ENCODE peak calls at places on chromosomes 7 and 10, in ten cellular contexts. K is CD8-positive, alpha-beta memory T cell; M is pancreas; H is HCT116; R is transverse colon; F is right lobe of liver; B is left ventricle myocardium inferior; S is spleen; Z is astrocyte; U is neural progenitor cell. O is an unnamed sample.

GRCh38 chr10:72567884-72568283 is 58.0 kb downstream of the MICU1 start:
- DNase-seq in H (peak), R (no peak), F (no peak), K (no peak), U (peak), S (no peak), M (no peak), Z (no peak), B (no peak), O (no peak)

GRCh38 chr7:106122713-106123112 is 10.6 kb upstream of the SYPL1 start:
- DNase-seq in K (no peak), F (no peak), R (no peak), U (no peak), H (no peak), Z (no peak), S (no peak), B (no peak), M (no peak), O (no peak)

GRCh38 chr10:29932991-29933390 is 126.4 kb downstream of the JCAD start:
- DNase-seq in B (no peak), Z (no peak), R (no peak), M (no peak), H (no peak), F (no peak), U (no peak), K (no peak), S (no peak), O (no peak)

GRCh38 chr7:121510302-121510701 is 114.2 kb upstream of the FAM3C start:
- DNase-seq in S (no peak), R (no peak), B (no peak), K (no peak), U (peak), F (no peak), H (no peak), M (peak), Z (no peak), O (no peak)

GRCh38 chr10:16843252-16843870 is 26.1 kb upstream of the RSU1 start:
- DNase-seq in K (no peak), M (no peak), S (no peak), U (peak), Z (peak), F (no peak), H (peak), R (no peak), B (no peak), O (no peak)

GRCh38 chr7:114081606-114082425 is 163.0 kb upstream of the PPP1R3A start:
- DNase-seq in M (no peak), U (peak), Z (peak), S (no peak), B (no peak), R (no peak), H (peak), K (no peak), F (no peak), O (no peak)

GRCh38 chr7:99047526-99048077 is 96.3 kb downstream of the SMURF1 start:
- DNase-seq in U (no peak), K (no peak), F (no peak), B (no peak), H (no peak), S (no peak), M (no peak), R (no peak), Z (no peak), O (no peak)

GRCh38 chr7:142196066-142196840 is 61.6 kb downstream of the PRSS58 start:
- DNase-seq in U (no peak), R (no peak), S (no peak), B (no peak), Z (peak), K (no peak), H (no peak), M (no peak), F (no peak), O (no peak)

GRCh38 chr10:52570490-52570889 is 202.1 kb downstream of the MBL2 start:
- DNase-seq in M (no peak), K (no peak), F (no peak), B (no peak), R (no peak), S (no peak), Z (no peak), H (no peak), U (no peak), O (no peak)

GRCh38 chr10:121096617-121097431 is 245.7 kb downstream of the WDR11 start:
- DNase-seq in K (no peak), U (peak), B (peak), S (no peak), H (no peak), R (peak), Z (peak), F (no peak), M (no peak), O (no peak)

GRCh38 chr10:70761031-70761601 is 24.1 kb downstream of the TBATA start:
- DNase-seq in S (peak), F (no peak), U (peak), K (no peak), H (no peak), B (no peak), Z (no peak), M (no peak), R (no peak), O (no peak)

GRCh38 chr10:5555881-5556280 is 31.1 kb downstream of the CALML3 start:
- DNase-seq in S (peak), Z (no peak), U (no peak), H (no peak), F (no peak), M (no peak), K (no peak), R (no peak), B (no peak), O (no peak)
- H3K27ac ChIP-seq in S (no peak), Z (no peak), U (no peak), H (no peak), F (no peak), M (no peak), K (no peak), R (no peak), B (no peak), O (no peak)

GRCh38 chr10:119211176-119211575 is 3.8 kb downstream of the GRK5 start:
- DNase-seq in Z (peak), R (no peak), S (no peak), M (no peak), H (no peak), K (no peak), B (no peak), U (no peak), F (no peak), O (no peak)
- H3K27ac ChIP-seq in Z (peak), R (peak), S (peak), M (peak), H (no peak), K (no peak), B (peak), U (no peak), F (peak), O (no peak)

DNA sequence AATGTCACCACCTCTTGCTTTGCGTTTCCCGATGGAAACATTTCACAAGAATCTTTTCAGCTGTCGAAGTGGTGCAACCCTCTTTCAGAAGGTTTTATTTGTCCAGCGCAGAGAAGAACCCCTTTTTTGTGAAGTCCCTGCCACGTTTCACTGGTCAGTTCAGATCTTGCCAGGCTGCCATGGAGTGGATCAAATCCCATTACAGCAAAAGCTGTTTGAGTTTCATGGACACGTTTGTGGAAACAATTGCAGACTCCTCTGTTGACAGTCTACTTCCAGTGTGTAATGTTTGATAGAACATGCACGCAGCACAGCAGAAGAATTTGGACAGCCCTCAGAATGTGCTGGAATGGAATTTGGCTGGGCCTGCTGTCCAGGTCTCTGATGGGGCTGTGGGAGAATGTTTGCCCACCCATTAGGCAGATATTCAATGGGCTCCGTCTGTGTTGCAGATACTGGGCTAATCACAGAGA is 143.2 kb downstream of the GRK5 start:
- DNase-seq in B (no peak), F (no peak), U (no peak), Z (peak), M (no peak), K (no peak), R (no peak), H (no peak), S (no peak), O (no peak)
- H3K27ac ChIP-seq in B (peak), F (peak), U (no peak), Z (no peak), M (no peak), K (no peak), R (peak), H (no peak), S (no peak), O (no peak)

GRCh38 chr7:7435978-7436377 is 99.7 kb downstream of the COL28A1 start:
- DNase-seq in Z (no peak), F (no peak), S (no peak), U (no peak), H (no peak), K (no peak), B (no peak), M (no peak), R (no peak), O (no peak)

GRCh38 chr7:7432979-7433378 is 102.7 kb downstream of the COL28A1 start:
- DNase-seq in Z (no peak), M (no peak), K (no peak), R (no peak), U (no peak), B (no peak), F (no peak), S (no peak), H (no peak), O (no peak)

GRCh38 chr7:7428806-7429205 is 106.9 kb downstream of the COL28A1 start:
- DNase-seq in M (no peak), F (no peak), S (no peak), K (no peak), H (no peak), U (no peak), B (no peak), Z (peak), R (no peak), O (no peak)

GRCh38 chr7:7434379-7434778 is 101.3 kb downstream of the COL28A1 start:
- DNase-seq in U (no peak), R (no peak), K (no peak), Z (no peak), F (no peak), M (no peak), H (no peak), B (no peak), S (no peak), O (no peak)

GRCh38 chr7:7433736-7434260 is 101.9 kb downstream of the COL28A1 start:
- DNase-seq in S (no peak), B (no peak), H (no peak), R (no peak), U (no peak), F (no peak), K (no peak), Z (no peak), M (no peak), O (no peak)
- H3K27ac ChIP-seq in S (no peak), B (peak), H (no peak), R (no peak), U (no peak), F (no peak), K (no peak), Z (no peak), M (no peak), O (no peak)

DNA sequence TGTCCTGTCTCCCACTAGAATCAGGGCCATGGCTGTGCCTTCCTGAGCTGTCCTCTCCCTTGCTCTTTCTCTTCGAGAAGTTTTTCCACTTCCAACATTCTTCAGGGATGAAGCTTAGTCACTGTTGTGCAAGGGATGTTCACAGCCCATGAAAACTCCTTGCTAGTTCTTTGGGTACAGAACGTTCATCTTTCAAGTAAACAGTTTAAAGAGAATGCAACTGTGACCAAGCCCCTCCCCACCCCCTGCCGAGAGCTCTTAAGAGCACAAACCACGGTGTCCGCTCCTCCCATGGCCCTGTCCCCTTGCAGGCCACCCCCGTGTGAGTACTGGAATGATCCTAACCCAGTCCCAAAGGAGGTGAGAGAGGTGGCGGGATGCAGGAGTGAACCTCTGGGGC is 161.1 kb upstream of the RHEB start:
- DNase-seq in Z (no peak), U (no peak), S (no peak), K (no peak), F (no peak), R (peak), H (no peak), B (no peak), M (no peak), O (no peak)
- H3K27ac ChIP-seq in Z (no peak), U (no peak), S (peak), K (no peak), F (no peak), R (peak), H (no peak), B (peak), M (no peak), O (peak)

DNA sequence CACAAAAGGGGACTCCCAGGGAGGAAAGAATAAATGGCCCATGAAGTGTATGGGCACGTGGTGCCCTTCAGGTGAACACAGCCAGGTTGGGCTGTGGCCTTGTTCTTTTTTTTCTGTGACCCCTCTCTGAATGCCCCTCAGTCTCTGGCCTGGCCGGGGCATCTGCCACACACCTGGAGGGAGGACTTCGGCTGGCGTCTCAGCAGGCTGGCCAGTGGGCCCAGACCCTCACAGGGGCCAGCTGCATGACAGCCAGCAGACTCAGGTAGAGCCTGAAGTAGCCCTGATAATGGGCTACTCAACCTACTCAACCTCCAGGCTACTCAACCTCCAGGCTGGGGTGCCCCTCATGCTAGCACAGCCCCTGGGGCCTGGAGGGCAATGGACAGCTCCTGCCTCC is 9.8 kb upstream of the CAMK2B start:
- DNase-seq in R (no peak), U (no peak), M (no peak), B (no peak), H (no peak), F (no peak), S (no peak), Z (no peak), K (no peak), O (no peak)
- H3K27ac ChIP-seq in R (no peak), U (no peak), M (no peak), B (no peak), H (no peak), F (no peak), S (no peak), Z (no peak), K (no peak), O (peak)